ENCODE peak calls at places on chromosomes 11 and 22, in five cellular contexts. P is frontal cortex; E is T-helper 1 cell; Q is mammary epithelial cell; Y is activated naive CD8-positive, alpha-beta T cell treated with anti-CD3 and anti-CD28 coated beads, Interleukin-2, amount 50 U/mL, for 16 hours. H is an unnamed sample.

GRCh38 chr11:44708523-44709280 is 18.1 kb upstream of the TSPAN18 start:
- DNase-seq in P (no peak), E (no peak), Q (peak), Y (no peak), H (no peak)

GRCh38 chr22:42509548-42509947 is 10.0 kb downstream of the RRP7A start:
- DNase-seq in P (no peak), E (no peak), Q (no peak), Y (no peak), H (no peak)

GRCh38 chr22:19117111-19117512 is 5.1 kb downstream of the DGCR2 start:
- DNase-seq in P (no peak), E (no peak), Q (no peak), Y (no peak), H (no peak)

GRCh38 chr11:119787074-119787461 is 58.1 kb upstream of the NECTIN1 start:
- DNase-seq in P (no peak), E (no peak), Q (no peak), Y (no peak), H (no peak)

GRCh38 chr22:46777609-46777970 is 15.1 kb downstream of the TBC1D22A start:
- DNase-seq in P (no peak), E (no peak), Q (no peak), Y (no peak), H (no peak)

GRCh38 chr22:29719894-29720645 is at the start of gene CABP7:
- DNase-seq in P (no peak), E (no peak), Q (no peak), Y (no peak), H (no peak)

GRCh38 chr11:2444301-2445106 is at the start of the genes KCNQ1 and TRPM5:
- DNase-seq in P (peak), E (peak), Q (no peak), Y (peak), H (peak)

GRCh38 chr22:29306830-29307657 is 594 bp downstream of the GAS2L1 start:
- DNase-seq in P (peak), E (peak), Q (peak), Y (no peak), H (peak)

GRCh38 chr11:18071098-18071705 is 25.1 kb upstream of the TPH1 start:
- DNase-seq in P (no peak), E (no peak), Q (no peak), Y (no peak), H (no peak)

GRCh38 chr22:22414266-22414665 is 94.3 kb downstream of the ZNF280B start:
- DNase-seq in P (no peak), E (no peak), Q (no peak), Y (no peak), H (no peak)

GRCh38 chr11:76419896-76420295 is 24.9 kb upstream of the EMSY start:
- DNase-seq in P (no peak), E (no peak), Q (no peak), Y (no peak), H (no peak)

GRCh38 chr22:49016909-49017768 is 810.5 kb downstream of the BRD1 start:
- DNase-seq in P (no peak), E (no peak), Q (no peak), Y (no peak), H (no peak)